ENCODE peak calls at places on chromosomes 3 and 15, in nine cellular contexts. One of them, this sample, is unnamed.

GRCh38 chr15:61613729-61614128 is 384.6 kb upstream of the RORA start:
- DNase-seq in RWPE1: no peak
- DNase-seq in ovary: no peak
- DNase-seq in AG04450: no peak
- DNase-seq in psoas muscle: no peak
- DNase-seq in choroid plexus epithelial cell: peak; percentile 22
- DNase-seq in MCF 10A: peak; percentile 3
- DNase-seq in CD4-positive, alpha-beta T cell: no peak
- DNase-seq in cardiac muscle cell: no peak
- DNase-seq in this sample: no peak

GRCh38 chr3:111851511-111851954 is 7.5 kb upstream of the PHLDB2 start:
- DNase-seq in RWPE1: peak; percentile 61
- DNase-seq in ovary: no peak
- DNase-seq in AG04450: no peak
- DNase-seq in psoas muscle: no peak
- DNase-seq in choroid plexus epithelial cell: peak; percentile 61
- DNase-seq in MCF 10A: peak; percentile 87
- DNase-seq in CD4-positive, alpha-beta T cell: no peak
- DNase-seq in cardiac muscle cell: no peak
- DNase-seq in this sample: no peak

GRCh38 chr3:59212128-59212764 is 162.4 kb upstream of the CFAP20DC start:
- DNase-seq in RWPE1: peak; percentile 41
- DNase-seq in ovary: no peak
- DNase-seq in AG04450: peak; percentile 16
- DNase-seq in psoas muscle: no peak
- DNase-seq in choroid plexus epithelial cell: peak; percentile 73
- DNase-seq in MCF 10A: peak; percentile 50
- DNase-seq in CD4-positive, alpha-beta T cell: no peak
- DNase-seq in cardiac muscle cell: peak; percentile 61
- DNase-seq in this sample: no peak

GRCh38 chr3:194785315-194785714 is 99.6 kb downstream of the FAM43A start:
- DNase-seq in RWPE1: no peak
- DNase-seq in ovary: no peak
- DNase-seq in AG04450: no peak
- DNase-seq in psoas muscle: no peak
- DNase-seq in choroid plexus epithelial cell: no peak
- DNase-seq in MCF 10A: no peak
- DNase-seq in CD4-positive, alpha-beta T cell: no peak
- DNase-seq in cardiac muscle cell: no peak
- DNase-seq in this sample: no peak

GRCh38 chr3:4741404-4742307 is 237.6 kb upstream of the BHLHE40 start:
- DNase-seq in RWPE1: peak; percentile 89
- DNase-seq in ovary: peak; percentile 86
- DNase-seq in AG04450: peak; percentile 90
- DNase-seq in psoas muscle: peak; percentile 40
- DNase-seq in choroid plexus epithelial cell: peak; percentile 99
- DNase-seq in MCF 10A: peak; percentile 99
- DNase-seq in CD4-positive, alpha-beta T cell: no peak
- DNase-seq in cardiac muscle cell: no peak
- DNase-seq in this sample: no peak

GRCh38 chr3:151052329-151052728 is 33.1 kb upstream of the MED12L start:
- DNase-seq in RWPE1: no peak
- DNase-seq in ovary: no peak
- DNase-seq in AG04450: no peak
- DNase-seq in psoas muscle: no peak
- DNase-seq in choroid plexus epithelial cell: no peak
- DNase-seq in MCF 10A: no peak
- DNase-seq in CD4-positive, alpha-beta T cell: no peak
- DNase-seq in cardiac muscle cell: no peak
- DNase-seq in this sample: no peak

GRCh38 chr3:119741701-119742100 is 38.9 kb downstream of the CFAP91 start:
- DNase-seq in RWPE1: no peak
- DNase-seq in ovary: no peak
- DNase-seq in AG04450: no peak
- DNase-seq in psoas muscle: no peak
- DNase-seq in choroid plexus epithelial cell: no peak
- DNase-seq in MCF 10A: no peak
- DNase-seq in CD4-positive, alpha-beta T cell: no peak
- DNase-seq in cardiac muscle cell: no peak
- DNase-seq in this sample: no peak

GRCh38 chr15:92848852-92849598 is 51.1 kb upstream of the CHD2 start:
- DNase-seq in RWPE1: no peak
- DNase-seq in ovary: no peak
- DNase-seq in AG04450: peak; percentile 70
- DNase-seq in psoas muscle: no peak
- DNase-seq in choroid plexus epithelial cell: peak; percentile 78
- DNase-seq in MCF 10A: no peak
- DNase-seq in CD4-positive, alpha-beta T cell: peak; percentile 24
- DNase-seq in cardiac muscle cell: no peak
- DNase-seq in this sample: no peak

GRCh38 chr3:172259191-172259590 is 189.1 kb downstream of the GHSR start:
- DNase-seq in RWPE1: no peak
- DNase-seq in ovary: no peak
- DNase-seq in AG04450: no peak
- DNase-seq in psoas muscle: no peak
- DNase-seq in choroid plexus epithelial cell: peak; percentile 48
- DNase-seq in MCF 10A: no peak
- DNase-seq in CD4-positive, alpha-beta T cell: no peak
- DNase-seq in cardiac muscle cell: peak; percentile 8
- DNase-seq in this sample: no peak

GRCh38 chr15:93862791-93863190 is 368.6 kb upstream of the MCTP2 start:
- DNase-seq in RWPE1: no peak
- DNase-seq in ovary: no peak
- DNase-seq in AG04450: no peak
- DNase-seq in psoas muscle: peak; percentile 24
- DNase-seq in choroid plexus epithelial cell: no peak
- DNase-seq in MCF 10A: no peak
- DNase-seq in CD4-positive, alpha-beta T cell: no peak
- DNase-seq in cardiac muscle cell: no peak
- DNase-seq in this sample: no peak

GRCh38 chr3:12905316-12906071 is 64.1 kb upstream of the RPL32 start:
- DNase-seq in RWPE1: no peak
- DNase-seq in ovary: no peak
- DNase-seq in AG04450: no peak
- DNase-seq in psoas muscle: no peak
- DNase-seq in choroid plexus epithelial cell: no peak
- DNase-seq in MCF 10A: no peak
- DNase-seq in CD4-positive, alpha-beta T cell: no peak
- DNase-seq in cardiac muscle cell: no peak
- DNase-seq in this sample: no peak

GRCh38 chr3:132804498-132804897 is 82.3 kb upstream of the NPHP3 start:
- DNase-seq in RWPE1: no peak
- DNase-seq in ovary: no peak
- DNase-seq in AG04450: no peak
- DNase-seq in psoas muscle: no peak
- DNase-seq in choroid plexus epithelial cell: peak; percentile 41
- DNase-seq in MCF 10A: no peak
- DNase-seq in CD4-positive, alpha-beta T cell: no peak
- DNase-seq in cardiac muscle cell: no peak
- DNase-seq in this sample: no peak

GRCh38 chr15:101316529-101316928 is 21.5 kb upstream of the SNRPA1 start:
- DNase-seq in RWPE1: no peak
- DNase-seq in ovary: no peak
- DNase-seq in AG04450: no peak
- DNase-seq in psoas muscle: no peak
- DNase-seq in choroid plexus epithelial cell: no peak
- DNase-seq in MCF 10A: no peak
- DNase-seq in CD4-positive, alpha-beta T cell: no peak
- DNase-seq in cardiac muscle cell: no peak
- DNase-seq in this sample: no peak

GRCh38 chr15:52653451-52653964 is 25.7 kb downstream of the ATOSA start:
- DNase-seq in RWPE1: peak; percentile 80
- DNase-seq in ovary: no peak
- DNase-seq in AG04450: peak; percentile 48
- DNase-seq in psoas muscle: no peak
- DNase-seq in choroid plexus epithelial cell: peak; percentile 91
- DNase-seq in MCF 10A: peak; percentile 92
- DNase-seq in CD4-positive, alpha-beta T cell: no peak
- DNase-seq in cardiac muscle cell: peak; percentile 0
- DNase-seq in this sample: no peak

DNA sequence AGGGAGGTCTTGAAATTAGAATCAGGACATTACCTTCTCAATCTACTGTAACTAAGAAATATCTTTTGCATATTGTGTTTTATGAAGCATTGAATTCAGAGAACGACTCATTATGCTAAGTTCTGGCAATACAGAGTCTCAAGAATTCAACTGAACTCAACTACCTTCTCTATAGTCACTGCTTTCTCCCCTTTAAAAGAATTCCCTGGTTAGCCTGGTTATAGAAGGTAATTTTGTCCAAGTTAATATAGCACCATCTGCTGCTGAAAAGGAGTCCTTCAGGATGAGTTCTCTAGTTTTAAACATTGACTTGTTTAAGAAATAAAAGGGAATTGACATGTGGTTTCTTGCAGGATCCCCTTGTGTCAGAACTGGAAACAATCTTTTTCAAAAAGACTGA is 60.2 kb downstream of the IL16 start:
- DNase-seq in RWPE1: peak; percentile 57
- DNase-seq in ovary: no peak
- DNase-seq in AG04450: no peak
- DNase-seq in psoas muscle: no peak
- DNase-seq in choroid plexus epithelial cell: peak; percentile 81
- DNase-seq in MCF 10A: peak; percentile 45
- DNase-seq in CD4-positive, alpha-beta T cell: no peak
- DNase-seq in cardiac muscle cell: no peak
- DNase-seq in this sample: no peak
- TF ChIP-seq CTCF in RWPE1: peak; percentile 81
- TF ChIP-seq CTCF in ovary: peak; percentile 58
- TF ChIP-seq CTCF in AG04450: peak; percentile 76
- TF ChIP-seq CTCF in psoas muscle: peak; percentile 33
- TF ChIP-seq CTCF in choroid plexus epithelial cell: peak; percentile 61
- TF ChIP-seq CTCF in MCF 10A: peak; percentile 54
- TF ChIP-seq CTCF in CD4-positive, alpha-beta T cell: no peak
- TF ChIP-seq CTCF in cardiac muscle cell: peak; percentile 61
- TF ChIP-seq CTCF in this sample: peak; percentile 25

DNA sequence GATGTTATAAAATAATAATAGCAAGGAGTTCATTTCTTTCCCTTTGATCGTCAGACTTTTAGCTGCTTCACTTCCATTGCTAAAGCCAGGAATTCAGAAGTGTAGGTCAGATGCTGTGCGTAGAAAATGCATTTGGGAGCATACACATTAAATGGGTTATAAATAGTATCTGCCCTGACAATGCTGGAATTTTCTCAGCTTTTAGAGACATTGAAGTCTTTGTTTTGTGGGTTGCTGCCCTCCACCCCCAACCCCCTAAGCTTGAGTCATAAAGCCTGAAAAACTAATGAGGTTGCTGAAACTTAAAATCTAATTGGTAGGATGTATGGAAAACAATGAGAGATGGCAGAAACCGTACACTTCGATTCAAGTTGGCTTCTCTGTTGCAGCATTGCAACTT is 81.9 kb downstream of the MITF start:
- DNase-seq in RWPE1: no peak
- DNase-seq in ovary: no peak
- DNase-seq in AG04450: no peak
- DNase-seq in psoas muscle: no peak
- DNase-seq in choroid plexus epithelial cell: no peak
- DNase-seq in MCF 10A: no peak
- DNase-seq in CD4-positive, alpha-beta T cell: no peak
- DNase-seq in cardiac muscle cell: no peak
- DNase-seq in this sample: no peak
- TF ChIP-seq CTCF in RWPE1: no peak
- TF ChIP-seq CTCF in ovary: no peak
- TF ChIP-seq CTCF in AG04450: no peak
- TF ChIP-seq CTCF in psoas muscle: no peak
- TF ChIP-seq CTCF in choroid plexus epithelial cell: no peak
- TF ChIP-seq CTCF in MCF 10A: no peak
- TF ChIP-seq CTCF in CD4-positive, alpha-beta T cell: no peak
- TF ChIP-seq CTCF in cardiac muscle cell: no peak
- TF ChIP-seq CTCF in this sample: no peak

GRCh38 chr3:128369881-128370642 is 96.6 kb downstream of the DNAJB8 start:
- DNase-seq in RWPE1: no peak
- DNase-seq in ovary: no peak
- DNase-seq in AG04450: no peak
- DNase-seq in psoas muscle: no peak
- DNase-seq in choroid plexus epithelial cell: no peak
- DNase-seq in MCF 10A: no peak
- DNase-seq in CD4-positive, alpha-beta T cell: no peak
- DNase-seq in cardiac muscle cell: peak; percentile 21
- DNase-seq in this sample: no peak
- TF ChIP-seq CTCF in RWPE1: no peak
- TF ChIP-seq CTCF in ovary: no peak
- TF ChIP-seq CTCF in AG04450: no peak
- TF ChIP-seq CTCF in psoas muscle: no peak
- TF ChIP-seq CTCF in choroid plexus epithelial cell: no peak
- TF ChIP-seq CTCF in MCF 10A: no peak
- TF ChIP-seq CTCF in CD4-positive, alpha-beta T cell: no peak
- TF ChIP-seq CTCF in cardiac muscle cell: no peak
- TF ChIP-seq CTCF in this sample: no peak

GRCh38 chr15:65740148-65740547 is 51.9 kb downstream of the DENND4A start:
- DNase-seq in RWPE1: no peak
- DNase-seq in ovary: no peak
- DNase-seq in AG04450: no peak
- DNase-seq in psoas muscle: no peak
- DNase-seq in choroid plexus epithelial cell: no peak
- DNase-seq in MCF 10A: peak; percentile 2
- DNase-seq in CD4-positive, alpha-beta T cell: no peak
- DNase-seq in cardiac muscle cell: no peak
- DNase-seq in this sample: no peak
- TF ChIP-seq CTCF in RWPE1: no peak
- TF ChIP-seq CTCF in ovary: no peak
- TF ChIP-seq CTCF in AG04450: no peak
- TF ChIP-seq CTCF in psoas muscle: no peak
- TF ChIP-seq CTCF in choroid plexus epithelial cell: no peak
- TF ChIP-seq CTCF in MCF 10A: no peak
- TF ChIP-seq CTCF in CD4-positive, alpha-beta T cell: no peak
- TF ChIP-seq CTCF in cardiac muscle cell: no peak
- TF ChIP-seq CTCF in this sample: no peak

DNA sequence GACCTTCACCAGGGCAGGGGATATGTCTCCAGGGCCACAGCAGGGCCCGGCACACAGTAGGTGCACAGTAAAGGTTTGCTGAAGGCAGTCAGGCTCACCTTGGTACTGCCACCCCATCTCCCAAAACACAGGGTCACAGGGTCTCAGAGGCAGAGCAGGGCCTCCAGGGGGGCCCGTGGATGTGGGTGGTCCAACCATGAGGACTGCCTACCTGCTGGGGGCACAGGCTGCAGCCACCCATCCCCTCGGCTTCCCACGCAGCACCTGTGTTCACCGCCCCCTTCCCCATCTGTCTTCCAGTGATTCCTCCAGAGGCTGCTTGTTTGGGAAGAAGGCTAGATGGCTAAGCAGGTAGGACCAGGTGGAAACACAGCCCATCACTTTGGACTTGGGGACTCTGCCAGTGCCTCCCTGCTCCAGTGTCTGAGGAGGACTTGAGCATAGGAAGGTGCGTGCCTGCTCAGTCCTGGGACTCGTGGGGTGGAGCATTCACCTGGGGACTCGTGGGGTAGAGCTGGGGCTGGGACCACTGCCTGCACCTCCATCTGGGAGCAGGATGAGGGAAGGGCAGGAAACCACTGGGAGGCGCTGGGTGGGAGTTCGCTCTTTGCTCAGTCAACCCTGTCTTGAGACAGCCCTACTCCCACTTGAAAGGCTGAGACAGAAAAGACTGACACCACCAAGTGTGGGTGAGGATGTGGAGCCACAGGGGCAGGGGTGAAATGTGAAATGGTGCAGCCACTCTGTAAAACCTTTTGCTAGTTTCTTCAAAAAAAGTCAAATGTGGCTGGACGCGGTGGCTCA is 18.8 kb upstream of the PLXND1 start:
- DNase-seq in RWPE1: no peak
- DNase-seq in ovary: peak; percentile 22
- DNase-seq in AG04450: no peak
- DNase-seq in psoas muscle: no peak
- DNase-seq in choroid plexus epithelial cell: no peak
- DNase-seq in MCF 10A: peak; percentile 12
- DNase-seq in CD4-positive, alpha-beta T cell: no peak
- DNase-seq in cardiac muscle cell: no peak
- DNase-seq in this sample: no peak
- TF ChIP-seq CTCF in RWPE1: no peak
- TF ChIP-seq CTCF in ovary: no peak
- TF ChIP-seq CTCF in AG04450: no peak
- TF ChIP-seq CTCF in psoas muscle: no peak
- TF ChIP-seq CTCF in choroid plexus epithelial cell: peak; percentile 18
- TF ChIP-seq CTCF in MCF 10A: no peak
- TF ChIP-seq CTCF in CD4-positive, alpha-beta T cell: no peak
- TF ChIP-seq CTCF in cardiac muscle cell: peak; percentile 21
- TF ChIP-seq CTCF in this sample: no peak